ENCODE peak calls at places on chromosomes 2 and 18, in five cellular contexts. U, X, E, B and Y are unnamed samples.

GRCh38 chr18:43904209-43904837 is 627.0 kb upstream of the SYT4 start:
- DNase-seq in U (no peak), X (no peak), E (no peak), B (no peak), Y (no peak)

GRCh38 chr2:151627368-151627767 is 106.9 kb downstream of the NEB start:
- DNase-seq in U (no peak), X (no peak), B (no peak), E (no peak), Y (no peak)

GRCh38 chr2:70985956-70986355 is 7.5 kb downstream of the ANKRD53 start:
- DNase-seq in U (no peak), E (no peak), X (no peak), B (no peak), Y (no peak)

GRCh38 chr2:169808211-169808610 is 9.5 kb downstream of the SSB start:
- DNase-seq in E (no peak), B (no peak), U (no peak), X (peak), Y (peak)

GRCh38 chr18:62974928-62975675 is 259.8 kb downstream of the PHLPP1 start:
- DNase-seq in U (no peak), E (no peak), X (no peak), B (no peak), Y (no peak)

GRCh38 chr2:176501652-176502051 is 232.4 kb downstream of the MTX2 start:
- DNase-seq in E (no peak), U (no peak), X (no peak), B (no peak), Y (no peak)

GRCh38 chr2:71672011-71672639 is 218.8 kb downstream of the DYSF start:
- DNase-seq in B (no peak), X (no peak), U (peak), E (no peak), Y (no peak)

GRCh38 chr2:126660068-126660467 is 4.1 kb downstream of the GYPC start:
- DNase-seq in E (no peak), U (peak), B (no peak), X (no peak), Y (no peak)

GRCh38 chr2:163187119-163187518 is 348.6 kb upstream of the KCNH7 start:
- DNase-seq in X (no peak), E (no peak), U (no peak), B (no peak), Y (no peak)

GRCh38 chr2:159904127-159904564 is 106.1 kb upstream of the CD302 start:
- DNase-seq in U (peak), B (no peak), E (peak), X (no peak), Y (no peak)

GRCh38 chr2:34143149-34143548 is 544.0 kb upstream of the FAM98A start:
- DNase-seq in B (no peak), U (no peak), E (no peak), X (no peak), Y (no peak)

GRCh38 chr2:120845281-120845680 is 109.6 kb downstream of the GLI2 start:
- DNase-seq in X (no peak), U (peak), B (no peak), E (no peak), Y (no peak)

GRCh38 chr2:9644603-9645002 is 13.8 kb upstream of the YWHAQ start:
- DNase-seq in U (no peak), B (no peak), X (no peak), E (no peak), Y (no peak)

GRCh38 chr2:235836416-235837042 is 331.7 kb downstream of the GBX2 start:
- DNase-seq in X (no peak), U (no peak), E (no peak), B (peak), Y (no peak)

GRCh38 chr2:241540391-241540765 is 18.2 kb upstream of the BOK start:
- DNase-seq in U (no peak), B (no peak), E (no peak), X (no peak), Y (no peak)

GRCh38 chr2:113156278-113157107 is 17.3 kb upstream of the PSD4 start:
- DNase-seq in U (no peak), B (no peak), X (no peak), E (no peak), Y (no peak)

GRCh38 chr2:132641819-132642218 is 28.2 kb downstream of the LYPD1 start:
- DNase-seq in X (no peak), U (no peak), B (no peak), E (no peak), Y (no peak)

GRCh38 chr2:18704224-18704623 is 114.9 kb upstream of the NT5C1B start:
- DNase-seq in B (no peak), U (no peak), E (no peak), X (no peak), Y (peak)

GRCh38 chr2:188512456-188512855 is 220.8 kb downstream of the GULP1 start:
- DNase-seq in X (peak), B (no peak), E (no peak), U (no peak), Y (peak)

GRCh38 chr2:225030089-225030653 is 12.1 kb downstream of the DOCK10 start:
- DNase-seq in B (no peak), X (no peak), U (peak), E (no peak), Y (no peak)

GRCh38 chr18:57737661-57738060 is 65.5 kb downstream of the ATP8B1 start:
- DNase-seq in B (peak), E (no peak), U (no peak), X (peak), Y (peak)

GRCh38 chr18:44803019-44803650 is 122.4 kb downstream of the SETBP1 start:
- DNase-seq in B (no peak), E (no peak), U (no peak), X (peak), Y (no peak)

GRCh38 chr2:126862730-126863129 is 36.0 kb upstream of the TEX51 start:
- DNase-seq in B (no peak), E (no peak), U (no peak), X (no peak), Y (no peak)

GRCh38 chr18:63518178-63519012 is 23.8 kb upstream of the SERPINB12 start:
- DNase-seq in B (peak), E (peak), U (peak), X (peak), Y (peak)

GRCh38 chr2:234548720-234549420 is 52.0 kb upstream of the ARL4C start:
- DNase-seq in X (peak), E (no peak), B (no peak), U (no peak), Y (peak)

GRCh38 chr18:63758616-63759015 is 16.6 kb upstream of the SERPINB7 start:
- DNase-seq in U (no peak), B (no peak), E (no peak), X (no peak), Y (no peak)

GRCh38 chr2:48414980-48415764 is 114.8 kb upstream of the STON1 start:
- DNase-seq in B (no peak), E (peak), U (no peak), X (peak), Y (no peak)

GRCh38 chr2:181438298-181438697 is 18.9 kb upstream of the ITGA4 start:
- DNase-seq in B (no peak), E (no peak), U (no peak), X (no peak), Y (no peak)

GRCh38 chr18:52343138-52343537 is 3.1 kb downstream of the DCC start:
- DNase-seq in U (no peak), X (no peak), E (no peak), B (no peak), Y (no peak)

GRCh38 chr18:393558-393957 is 106.9 kb downstream of the COLEC12 start:
- DNase-seq in B (no peak), X (no peak), U (no peak), E (no peak), Y (no peak)

GRCh38 chr2:38751043-38751846 is at the start of gene SRSF7:
- DNase-seq in B (peak), E (peak), U (peak), X (peak), Y (peak)

GRCh38 chr2:187774551-187775071 is 220.4 kb upstream of the TFPI start:
- DNase-seq in B (peak), E (no peak), U (no peak), X (peak), Y (peak)

GRCh38 chr2:7671312-7671711 is 754.1 kb downstream of the RNF144A start:
- DNase-seq in X (no peak), B (no peak), U (no peak), E (no peak), Y (no peak)